ENCODE peak calls at places on chromosomes 1 and 21, in nine cellular contexts. X is HL-60, J is RPMI7951, B is G401, W is MCF 10A, N is coronary artery, Z is globus pallidus, G is HS-5, T is epithelial cell of esophagus. C is an unnamed sample.

GRCh38 chr1:93670141-93670540 is 11.5 kb downstream of the BCAR3 start:
- DNase-seq in T (peak), J (peak), W (peak), B (peak), N (no peak), G (peak), X (no peak), Z (peak), C (no peak)

GRCh38 chr1:223667484-223668182 is 2.1 kb upstream of the CAPN8 start:
- DNase-seq in J (peak), W (peak), T (no peak), G (no peak), N (no peak), X (no peak), B (no peak), Z (no peak), C (no peak)

GRCh38 chr1:225733254-225733653 is 44.4 kb upstream of the SRP9 start:
- DNase-seq in X (no peak), G (no peak), Z (no peak), B (no peak), J (no peak), W (peak), T (no peak), N (no peak), C (no peak)

GRCh38 chr21:44421901-44422840 is 33.1 kb upstream of the LRRC3 start:
- DNase-seq in N (no peak), Z (no peak), J (no peak), X (no peak), T (no peak), G (no peak), W (no peak), B (no peak), C (no peak)

GRCh38 chr1:159900086-159900680 is at the start of gene CFAP45:
- DNase-seq in T (peak), X (no peak), B (no peak), W (peak), G (no peak), N (peak), Z (no peak), J (no peak), C (no peak)

GRCh38 chr1:54285815-54286214 is 85.8 kb downstream of the MRPL37 start:
- DNase-seq in X (no peak), T (no peak), N (no peak), G (no peak), Z (no peak), B (no peak), J (no peak), W (no peak), C (no peak)

GRCh38 chr1:157001304-157001703 is 44.2 kb downstream of the ARHGEF11 start:
- DNase-seq in X (no peak), B (no peak), W (no peak), J (no peak), Z (no peak), N (no peak), T (peak), G (no peak), C (no peak)

GRCh38 chr1:68174173-68175113 is 57.9 kb downstream of the WLS start:
- DNase-seq in N (peak), X (no peak), G (peak), W (peak), J (peak), B (no peak), Z (peak), T (peak), C (no peak)

GRCh38 chr1:47624531-47624930 is 186.7 kb downstream of the FOXD2 start:
- DNase-seq in G (no peak), N (peak), X (no peak), B (no peak), T (peak), J (peak), W (no peak), Z (no peak), C (no peak)

GRCh38 chr1:21921100-21921875 is 15.8 kb downstream of the HSPG2 start:
- DNase-seq in G (no peak), B (no peak), J (no peak), N (no peak), T (no peak), Z (no peak), X (no peak), W (no peak), C (no peak)

GRCh38 chr21:21232320-21232719 is 234.1 kb downstream of the NCAM2 start:
- DNase-seq in T (peak), N (no peak), G (peak), Z (peak), B (no peak), X (no peak), J (peak), W (peak), C (no peak)

GRCh38 chr1:17709981-17710380 is 45.2 kb upstream of the ACTL8 start:
- DNase-seq in N (no peak), J (no peak), Z (no peak), B (no peak), W (no peak), G (no peak), X (no peak), T (no peak), C (no peak)

GRCh38 chr1:21337931-21338567 is 47.8 kb upstream of the ECE1 start:
- DNase-seq in N (peak), J (peak), B (no peak), X (no peak), W (peak), G (no peak), T (no peak), Z (no peak), C (no peak)

GRCh38 chr1:86640161-86640560 is 64.2 kb upstream of the SH3GLB1 start:
- DNase-seq in Z (no peak), T (peak), J (no peak), G (no peak), B (no peak), W (no peak), N (no peak), X (no peak), C (no peak)

GRCh38 chr1:66371233-66372005 is 162.5 kb upstream of the SGIP1 start:
- DNase-seq in N (no peak), J (peak), T (peak), X (no peak), B (no peak), W (no peak), G (peak), Z (no peak), C (no peak)

GRCh38 chr1:226871636-226872327 is 1.4 kb downstream of the PSEN2 start:
- DNase-seq in X (no peak), B (peak), J (no peak), W (no peak), T (no peak), Z (no peak), N (no peak), G (no peak), C (no peak)

GRCh38 chr1:58882322-58882951 is 98.6 kb upstream of the JUN start:
- DNase-seq in N (no peak), X (no peak), T (no peak), B (no peak), W (no peak), G (no peak), J (peak), Z (no peak), C (no peak)

GRCh38 chr1:10841059-10841458 is 44.6 kb upstream of the CASZ1 start:
- DNase-seq in G (no peak), Z (no peak), N (no peak), J (no peak), X (no peak), T (no peak), B (no peak), W (no peak), C (no peak)

GRCh38 chr1:117368116-117369108 is 1.2 kb downstream of the MAN1A2 start:
- DNase-seq in W (peak), B (peak), T (peak), Z (no peak), N (no peak), J (peak), X (no peak), G (no peak), C (no peak)

GRCh38 chr1:16012590-16013219 is 5.1 kb downstream of the HSPB7 start:
- DNase-seq in X (peak), J (peak), W (peak), Z (no peak), B (peak), T (peak), N (peak), G (no peak), C (no peak)

GRCh38 chr21:20882462-20883415 is 115.5 kb upstream of the NCAM2 start:
- DNase-seq in T (peak), Z (peak), N (no peak), J (peak), X (no peak), B (peak), W (peak), G (peak), C (peak)

GRCh38 chr1:118481091-118481490 is 296.1 kb upstream of the SPAG17 start:
- DNase-seq in J (no peak), W (no peak), N (no peak), G (no peak), B (no peak), Z (no peak), T (no peak), X (no peak), C (no peak)

GRCh38 chr1:234970731-234971476 is 157.7 kb downstream of the TOMM20 start:
- DNase-seq in G (no peak), W (peak), T (peak), N (peak), B (peak), J (peak), Z (peak), X (no peak), C (peak)

GRCh38 chr1:24996983-24997893 is 67.2 kb upstream of the RUNX3 start:
- DNase-seq in X (no peak), J (no peak), N (no peak), G (no peak), T (no peak), Z (no peak), B (no peak), W (no peak), C (no peak)

GRCh38 chr1:67612690-67613322 is 72.2 kb upstream of the GADD45A start:
- DNase-seq in N (no peak), W (no peak), G (no peak), T (no peak), J (peak), Z (no peak), B (no peak), X (no peak), C (no peak)

GRCh38 chr1:23376890-23377811 is 7.5 kb upstream of the ZNF436 start:
- DNase-seq in B (peak), Z (no peak), J (peak), X (no peak), T (peak), W (peak), N (no peak), G (peak), C (no peak)

GRCh38 chr1:36879613-36880012 is 154.7 kb downstream of the GRIK3 start:
- DNase-seq in J (no peak), N (peak), T (no peak), G (no peak), B (peak), W (no peak), Z (no peak), X (no peak), C (no peak)

GRCh38 chr1:231139125-231139649 is 22.7 kb upstream of the TRIM67 start:
- DNase-seq in T (peak), W (peak), X (no peak), G (no peak), J (peak), B (no peak), Z (no peak), N (no peak), C (no peak)

GRCh38 chr1:115068780-115069179 is 20.5 kb downstream of the TSPAN2 start:
- DNase-seq in J (no peak), Z (no peak), G (no peak), X (no peak), B (no peak), W (peak), T (peak), N (no peak), C (no peak)

GRCh38 chr1:15678578-15678977 is 5.5 kb upstream of the PLEKHM2 start:
- DNase-seq in Z (no peak), B (no peak), J (peak), N (no peak), X (no peak), W (peak), G (peak), T (peak), C (peak)

GRCh38 chr1:206144605-206145004 is 27.4 kb upstream of the AVPR1B start:
- DNase-seq in J (no peak), N (no peak), T (no peak), X (no peak), B (peak), W (peak), Z (no peak), G (no peak), C (no peak)

GRCh38 chr21:21184771-21185528 is 186.7 kb downstream of the NCAM2 start:
- DNase-seq in B (no peak), J (no peak), X (no peak), N (no peak), G (no peak), Z (no peak), T (no peak), W (no peak), C (no peak)

GRCh38 chr1:217627431-217627830 is 3.5 kb downstream of the GPATCH2 start:
- DNase-seq in X (no peak), W (no peak), G (no peak), N (no peak), Z (no peak), J (no peak), T (no peak), B (no peak), C (no peak)